ENCODE peak calls at places on chromosomes 13 and 19, in eight cellular contexts. H is A549, U is psoas muscle, P is colonic mucosa, T is pancreas, L is adrenal gland, G is left ventricle myocardium inferior, X is tibial artery. Q is an unnamed sample. For H3K4me1, the result is how much of the 10 kb centered on the place peaks cover.

GRCh38 chr13:53368948-53369347 is 340.3 kb downstream of the OLFM4 start:
- DNase-seq in H (no peak), U (no peak), P (no peak), T (no peak), L (no peak), G (no peak), X (no peak), Q (no peak)

GRCh38 chr19:38093154-38093553 is 130.9 kb downstream of the DPF1 start:
- DNase-seq in H (no peak), U (no peak), P (no peak), T (no peak), L (no peak), G (no peak), X (no peak), Q (no peak)

GRCh38 chr13:72180253-72180952 is 313.4 kb upstream of the DACH1 start:
- DNase-seq in H (no peak), U (no peak), P (no peak), T (peak), L (no peak), G (no peak), X (no peak), Q (no peak)

GRCh38 chr19:10478903-10479384 is 24.2 kb downstream of the KEAP1 start:
- DNase-seq in H (peak), U (peak), P (peak), T (peak), L (peak), G (peak), X (peak), Q (peak)

GRCh38 chr19:16638666-16639065 is 10.7 kb upstream of the MED26 start:
- DNase-seq in H (no peak), U (no peak), P (no peak), T (no peak), L (no peak), G (no peak), X (no peak), Q (no peak)

GRCh38 chr19:54462072-54462712 is 1.4 kb downstream of the LENG9 start:
- DNase-seq in H (no peak), U (peak), P (peak), T (peak), L (peak), G (no peak), X (no peak), Q (no peak)

GRCh38 chr13:86831084-86831483 is 840.1 kb upstream of the SLITRK5 start:
- DNase-seq in H (no peak), U (no peak), P (no peak), T (no peak), L (no peak), G (no peak), X (no peak), Q (no peak)

GRCh38 chr19:58044886-58045285 is 11.1 kb downstream of the ZSCAN1 start:
- DNase-seq in H (no peak), U (no peak), P (no peak), T (no peak), L (no peak), G (no peak), X (no peak), Q (no peak)

GRCh38 chr19:12938536-12939291 is at the start of gene CALR:
- DNase-seq in H (peak), U (no peak), P (peak), T (no peak), L (peak), G (no peak), X (no peak), Q (no peak)

GRCh38 chr19:1069009-1069779 is 2.2 kb downstream of the ARHGAP45 start:
- DNase-seq in H (no peak), U (peak), P (peak), T (no peak), L (peak), G (peak), X (peak), Q (no peak)

GRCh38 chr19:6838062-6838655 is 49.2 kb upstream of the ADGRE1 start:
- DNase-seq in H (no peak), U (no peak), P (no peak), T (no peak), L (no peak), G (no peak), X (no peak), Q (no peak)

GRCh38 chr13:113992276-113993005 is 18.6 kb upstream of the C13orf46 start:
- DNase-seq in H (no peak), U (peak), P (no peak), T (no peak), L (no peak), G (no peak), X (no peak), Q (no peak)

GRCh38 chr19:58361900-58362271 is 665 bp downstream of the ZNF497 start:
- DNase-seq in H (peak), U (peak), P (no peak), T (peak), L (peak), G (peak), X (peak), Q (no peak)

GRCh38 chr13:22839554-22840286 is 341.1 kb upstream of the SGCG start:
- DNase-seq in H (no peak), U (no peak), P (no peak), T (no peak), L (peak), G (no peak), X (no peak), Q (no peak)

GRCh38 chr13:77177646-77178045 is 149.2 kb downstream of the MYCBP2 start:
- DNase-seq in H (no peak), U (no peak), P (no peak), T (no peak), L (no peak), G (no peak), X (no peak), Q (no peak)

GRCh38 chr19:54254195-54254906 is 2.7 kb downstream of the LILRB5 start:
- DNase-seq in H (no peak), U (no peak), P (no peak), T (no peak), L (no peak), G (no peak), X (no peak), Q (no peak)

GRCh38 chr13:93151277-93151676 is 75.3 kb upstream of the GPC6 start:
- DNase-seq in H (no peak), U (no peak), P (no peak), T (no peak), L (no peak), G (no peak), X (no peak), Q (no peak)

GRCh38 chr13:77919351-77920294 is 992 bp upstream of the EDNRB start:
- DNase-seq in H (no peak), U (peak), P (peak), T (peak), L (peak), G (peak), X (peak), Q (no peak)

GRCh38 chr19:47228937-47229673 is 1.9 kb downstream of the BBC3 start:
- DNase-seq in H (peak), U (no peak), P (peak), T (no peak), L (no peak), G (no peak), X (peak), Q (no peak)

GRCh38 chr13:75129331-75129730 is 352.6 kb downstream of the TBC1D4 start:
- DNase-seq in H (no peak), U (no peak), P (no peak), T (no peak), L (no peak), G (no peak), X (no peak), Q (no peak)

GRCh38 chr19:2375341-2376121 is 15.5 kb downstream of the TMPRSS9 start:
- DNase-seq in H (no peak), U (no peak), P (no peak), T (no peak), L (no peak), G (no peak), X (no peak), Q (no peak)

GRCh38 chr13:96816261-96816660 is 178.0 kb downstream of the OXGR1 start:
- DNase-seq in H (no peak), U (peak), P (no peak), T (no peak), L (no peak), G (no peak), X (peak), Q (peak)

GRCh38 chr13:49113526-49114286 is 106.4 kb upstream of the MLNR start:
- DNase-seq in H (peak), U (no peak), P (no peak), T (no peak), L (no peak), G (no peak), X (no peak), Q (no peak)

GRCh38 chr13:109813663-109814062 is 27.3 kb upstream of the IRS2 start:
- DNase-seq in H (no peak), U (no peak), P (no peak), T (no peak), L (no peak), G (no peak), X (no peak), Q (no peak)

GRCh38 chr13:40102854-40103253 is 447.4 kb downstream of the COG6 start:
- DNase-seq in H (peak), U (no peak), P (no peak), T (no peak), L (peak), G (no peak), X (no peak), Q (no peak)

GRCh38 chr19:28887920-28888618 is 324.9 kb downstream of the UQCRFS1 start:
- DNase-seq in H (no peak), U (no peak), P (no peak), T (peak), L (no peak), G (no peak), X (no peak), Q (no peak)

GRCh38 chr19:13053238-13053637 is 49.4 kb downstream of the LYL1 start:
- DNase-seq in H (no peak), U (no peak), P (no peak), T (no peak), L (no peak), G (no peak), X (no peak), Q (no peak)

GRCh38 chr13:112574476-112575294 is 13.3 kb downstream of the TUBGCP3 start:
- DNase-seq in H (no peak), U (no peak), P (no peak), T (no peak), L (no peak), G (no peak), X (no peak), Q (no peak)

GRCh38 chr19:41311072-41311471 is 1.1 kb downstream of the CCDC97 start:
- DNase-seq in H (no peak), U (no peak), P (no peak), T (no peak), L (peak), G (no peak), X (no peak), Q (no peak)

GRCh38 chr19:35715981-35716734 is 1.6 kb upstream of the KMT2B start:
- DNase-seq in H (peak), U (peak), P (peak), T (peak), L (peak), G (peak), X (peak), Q (no peak)

GRCh38 chr13:98664924-98665637 is 87.4 kb downstream of the SLC15A1 start:
- DNase-seq in H (no peak), U (no peak), P (no peak), T (no peak), L (no peak), G (no peak), X (no peak), Q (no peak)

GRCh38 chr13:25881136-25881926 is 170.5 kb downstream of the SHISA2 start:
- DNase-seq in H (no peak), U (no peak), P (no peak), T (no peak), L (no peak), G (no peak), X (no peak), Q (no peak)

GRCh38 chr13:79780240-79780639 is 299.3 kb downstream of the NDFIP2 start:
- DNase-seq in H (no peak), U (no peak), P (no peak), T (no peak), L (no peak), G (no peak), X (no peak), Q (no peak)

GRCh38 chr13:101305981-101306411 is 110.3 kb downstream of the NALCN start:
- DNase-seq in H (no peak), U (no peak), P (no peak), T (no peak), L (no peak), G (no peak), X (no peak), Q (no peak)

GRCh38 chr13:105087941-105088340 is 1447.5 kb downstream of the EFNB2 start:
- DNase-seq in H (no peak), U (no peak), P (no peak), T (no peak), L (no peak), G (no peak), X (no peak), Q (no peak)

GRCh38 chr13:82187227-82187626 is 1695.0 kb downstream of the SLITRK1 start:
- DNase-seq in H (no peak), U (no peak), P (no peak), T (no peak), L (no peak), G (no peak), X (no peak), Q (no peak)

GRCh38 chr13:35857769-35858168 is 273.4 kb downstream of the DCLK1 start:
- DNase-seq in H (no peak), U (no peak), P (no peak), T (no peak), L (no peak), G (no peak), X (no peak), Q (no peak)

GRCh38 chr13:35855531-35856019 is 275.6 kb downstream of the DCLK1 start:
- DNase-seq in H (peak), U (no peak), P (no peak), T (no peak), L (no peak), G (no peak), X (no peak), Q (no peak)

GRCh38 chr13:35858665-35859064 is 272.5 kb downstream of the DCLK1 start:
- DNase-seq in H (no peak), U (no peak), P (no peak), T (no peak), L (no peak), G (no peak), X (no peak), Q (no peak)

GRCh38 chr13:35856084-35856483 is 275.1 kb downstream of the DCLK1 start:
- DNase-seq in H (no peak), U (no peak), P (no peak), T (no peak), L (no peak), G (no peak), X (no peak), Q (no peak)

GRCh38 chr13:35856721-35857346 is 274.3 kb downstream of the DCLK1 start:
- DNase-seq in H (no peak), U (no peak), P (no peak), T (no peak), L (no peak), G (no peak), X (no peak), Q (no peak)
- H3K27ac ChIP-seq in H (no peak), U (no peak), P (no peak), T (no peak), L (no peak), G (no peak), X (peak), Q (peak)

GRCh38 chr13:111519041-111519440 is 198.6 kb downstream of the TEX29 start:
- DNase-seq in H (no peak), U (no peak), P (no peak), T (no peak), L (no peak), G (no peak), X (no peak), Q (no peak)

GRCh38 chr13:111519490-111520170 is 199.2 kb downstream of the TEX29 start:
- DNase-seq in H (no peak), U (no peak), P (no peak), T (no peak), L (no peak), G (no peak), X (no peak), Q (no peak)

GRCh38 chr13:111521691-111522229 is 201.3 kb downstream of the TEX29 start:
- DNase-seq in H (no peak), U (no peak), P (no peak), T (no peak), L (no peak), G (no peak), X (no peak), Q (no peak)

GRCh38 chr13:111518161-111518791 is 197.8 kb downstream of the TEX29 start:
- DNase-seq in H (peak), U (no peak), P (no peak), T (no peak), L (no peak), G (no peak), X (no peak), Q (no peak)

GRCh38 chr13:111521030-111521429 is 200.6 kb downstream of the TEX29 start:
- DNase-seq in H (no peak), U (no peak), P (no peak), T (no peak), L (no peak), G (no peak), X (no peak), Q (no peak)
- H3K4me1 ChIP-seq in H (under half), U (under half), P (under half), T (under half), L (under half), G (under half), X (under half), Q (under half)

GRCh38 chr13:69999875-70000274 is 107.8 kb upstream of the ATXN8OS start:
- DNase-seq in H (no peak), U (no peak), P (no peak), T (no peak), L (no peak), G (no peak), X (no peak), Q (no peak)
- H3K4me3 ChIP-seq in H (no peak), U (no peak), P (no peak), T (no peak), L (no peak), G (no peak), X (no peak), Q (no peak)

DNA sequence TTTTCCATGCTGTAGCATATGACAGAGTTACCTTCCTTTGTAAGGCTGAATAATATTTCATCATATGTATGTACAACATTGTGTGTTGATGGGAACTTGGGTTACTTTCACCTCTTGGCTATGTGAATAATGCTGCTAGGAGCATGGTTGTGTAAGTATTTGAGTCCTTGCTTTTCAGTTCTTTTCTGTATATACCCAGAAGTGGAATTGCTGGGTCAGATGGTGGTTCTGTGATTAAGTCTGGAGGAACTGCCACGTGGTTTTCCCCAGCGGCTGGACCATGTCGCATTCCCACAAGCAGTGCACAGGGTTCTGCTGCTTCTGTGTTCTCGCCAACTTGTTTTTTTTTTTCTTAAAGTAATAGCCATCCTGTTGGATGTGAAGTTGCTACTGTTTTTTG is 101.1 kb upstream of the TEX29 start:
- DNase-seq in H (no peak), U (no peak), P (no peak), T (no peak), L (peak), G (peak), X (peak), Q (no peak)
- H3K27ac ChIP-seq in H (no peak), U (peak), P (no peak), T (no peak), L (no peak), G (peak), X (peak), Q (peak)

GRCh38 chr19:18430417-18431144 is 7.4 kb downstream of the ISYNA1 start:
- DNase-seq in H (no peak), U (no peak), P (no peak), T (peak), L (peak), G (no peak), X (no peak), Q (no peak)

GRCh38 chr19:18428173-18428836 is 9.1 kb downstream of the SSBP4 start:
- DNase-seq in H (no peak), U (no peak), P (no peak), T (no peak), L (peak), G (no peak), X (no peak), Q (no peak)

GRCh38 chr19:18429717-18430416 is 8.1 kb downstream of the ISYNA1 start:
- DNase-seq in H (no peak), U (no peak), P (no peak), T (peak), L (peak), G (no peak), X (no peak), Q (no peak)

GRCh38 chr19:18427752-18428131 is 8.5 kb downstream of the SSBP4 start:
- DNase-seq in H (no peak), U (no peak), P (no peak), T (no peak), L (no peak), G (no peak), X (no peak), Q (no peak)

GRCh38 chr19:18428837-18429674 is 8.9 kb downstream of the ISYNA1 start:
- DNase-seq in H (peak), U (peak), P (peak), T (peak), L (peak), G (peak), X (no peak), Q (no peak)
- H3K4me1 ChIP-seq in H (under half), U (under half), P (under half), T (under half), L (under half), G (half or more), X (half or more), Q (half or more)

DNA sequence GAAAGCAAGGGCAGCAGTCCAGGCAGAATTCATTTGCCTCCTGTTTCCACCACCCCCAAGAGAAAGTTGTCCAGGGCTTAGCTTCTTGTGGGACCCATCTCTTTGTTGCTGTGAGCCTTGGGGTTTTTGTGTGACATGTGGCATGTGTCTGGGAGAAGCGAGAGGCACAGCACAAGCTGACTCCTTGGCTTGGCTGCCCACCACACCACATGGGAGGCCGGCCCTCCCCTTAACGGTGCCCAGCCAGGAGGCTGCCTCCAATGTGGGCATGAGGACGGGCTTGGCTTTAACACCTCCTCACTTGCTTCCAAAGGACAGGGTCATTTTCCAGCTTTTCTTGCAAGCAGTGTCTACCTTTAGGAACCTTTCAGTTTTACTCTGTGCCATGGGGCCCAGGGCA is 81.6 kb downstream of the ZNF536 start:
- DNase-seq in H (no peak), U (no peak), P (no peak), T (no peak), L (no peak), G (no peak), X (no peak), Q (no peak)
- H3K4me3 ChIP-seq in H (no peak), U (no peak), P (no peak), T (no peak), L (no peak), G (no peak), X (no peak), Q (no peak)

DNA sequence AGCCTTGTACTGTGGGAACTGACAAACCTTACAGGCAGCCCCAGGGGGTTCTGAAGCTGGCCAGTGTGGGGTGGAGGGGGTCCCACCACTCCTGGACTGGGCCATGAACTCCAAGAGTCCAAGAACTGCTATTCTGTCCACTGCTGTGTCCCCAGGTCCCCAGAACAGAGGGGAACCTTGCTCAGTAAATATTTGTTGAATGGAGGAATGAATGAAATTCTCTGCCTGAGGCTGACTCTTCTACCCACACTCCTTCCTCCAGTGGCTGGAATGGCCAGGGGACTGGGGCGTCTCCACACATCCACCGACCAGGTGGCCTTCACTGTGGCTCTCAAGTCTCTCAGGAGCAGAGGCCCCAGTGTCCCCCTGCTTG is 11.6 kb downstream of the WIZ start:
- DNase-seq in H (no peak), U (no peak), P (no peak), T (no peak), L (no peak), G (no peak), X (no peak), Q (no peak)
- H3K27ac ChIP-seq in H (no peak), U (no peak), P (no peak), T (no peak), L (no peak), G (no peak), X (peak), Q (peak)

GRCh38 chr13:74074723-74075122 is 59.5 kb downstream of the KLF12 start:
- DNase-seq in H (no peak), U (no peak), P (no peak), T (no peak), L (no peak), G (no peak), X (no peak), Q (no peak)
- H3K4me1 ChIP-seq in H (under half), U (under half), P (under half), T (under half), L (under half), G (half or more), X (under half), Q (under half)

Q was measured in thoracic aorta.